ENCODE peak calls at places on chromosomes 2 and 18, in six cellular contexts. E is iris pigment epithelial cell, U is NCI-H1694 treated with DMSO at 0.1 percent for 48 hours, M is EL, K is pancreas, H is IMR-90. C is an unnamed sample.

GRCh38 chr18:54726143-54726542 is 102.1 kb upstream of the RAB27B start:
- DNase-seq in H (no peak), K (no peak), M (no peak), U (no peak), E (no peak), C (no peak)

GRCh38 chr2:95262896-95263542 is 11.2 kb upstream of the PROM2 start:
- DNase-seq in E (no peak), K (no peak), H (no peak), U (no peak), M (no peak), C (no peak)

GRCh38 chr2:216606551-216607527 is 26.4 kb upstream of the IGFBP2 start:
- DNase-seq in M (no peak), K (no peak), U (no peak), H (no peak), E (no peak), C (no peak)

GRCh38 chr2:44955593-44956449 is 14.3 kb downstream of the SIX3 start:
- DNase-seq in U (peak; percentile 29), M (peak; percentile 65), K (peak; percentile 79), E (peak; percentile 71), H (peak; percentile 56), C (peak; percentile 98)

GRCh38 chr2:177187631-177188312 is 24.8 kb upstream of the HNRNPA3 start:
- DNase-seq in U (no peak), M (peak; percentile 77), E (peak; percentile 48), K (no peak), H (peak; percentile 46), C (no peak)

GRCh38 chr2:23386422-23387220 is 1.6 kb downstream of the KLHL29 start:
- DNase-seq in U (no peak), K (peak; percentile 22), E (peak; percentile 36), H (no peak), M (peak; percentile 20), C (peak; percentile 95)

GRCh38 chr2:238791345-238791744 is 56.5 kb upstream of the TWIST2 start:
- DNase-seq in H (no peak), K (no peak), M (peak; percentile 58), E (no peak), U (no peak), C (no peak)

GRCh38 chr2:84815146-84815545 is 65.7 kb downstream of the TRABD2A start:
- DNase-seq in M (peak; percentile 52), K (no peak), E (peak; percentile 38), U (no peak), H (peak; percentile 70), C (no peak)

GRCh38 chr2:71607490-71607889 is 154.1 kb downstream of the DYSF start:
- DNase-seq in K (no peak), H (no peak), U (no peak), E (no peak), M (no peak), C (no peak)

GRCh38 chr2:166560022-166560421 is 66.0 kb upstream of the SCN7A start:
- DNase-seq in K (no peak), U (no peak), H (no peak), E (no peak), M (no peak), C (no peak)

GRCh38 chr18:61348230-61348629 is 15.0 kb downstream of the CDH20 start:
- DNase-seq in H (no peak), U (no peak), E (peak; percentile 64), M (no peak), K (no peak), C (no peak)

GRCh38 chr2:36509077-36509476 is 88.9 kb downstream of the FEZ2 start:
- DNase-seq in U (no peak), E (no peak), K (no peak), M (no peak), H (no peak), C (no peak)

GRCh38 chr18:58221060-58221725 is 177.2 kb downstream of the NEDD4L start:
- DNase-seq in E (peak; percentile 94), H (peak; percentile 53), U (no peak), K (peak; percentile 54), M (peak; percentile 93), C (peak; percentile 79)

C was measured in osteoblast.